ENCODE peak calls at places on chromosomes 12 and 14, in eight cellular contexts. O, C, P, M, I, N, B and V are unnamed samples.

GRCh38 chr12:121560392-121561021 is 20.3 kb downstream of the KDM2B start:
- DNase-seq in I (no peak), O (no peak), N (no peak), M (no peak), B (no peak), P (no peak), C (no peak), V (no peak)

GRCh38 chr12:108881953-108882352 is 2.1 kb downstream of the DAO start:
- DNase-seq in C (no peak), M (no peak), P (no peak), B (no peak), I (peak; percentile 19), O (no peak), N (peak; percentile 8), V (peak; percentile 25)

GRCh38 chr12:106285993-106286392 is 16.5 kb upstream of the TCP11L2 start:
- DNase-seq in M (no peak), N (no peak), P (no peak), C (no peak), B (no peak), O (no peak), I (no peak), V (no peak)

GRCh38 chr12:19130224-19131019 is 889 bp downstream of the PLEKHA5 start:
- DNase-seq in C (no peak), N (peak; percentile 54), O (peak; percentile 65), I (no peak), B (peak; percentile 40), M (peak; percentile 8), P (peak; percentile 67), V (no peak)

GRCh38 chr14:75711796-75712211 is 50.8 kb downstream of the TTLL5 start:
- DNase-seq in I (peak; percentile 93), C (peak; percentile 57), M (no peak), O (peak; percentile 81), B (no peak), P (peak; percentile 13), N (peak; percentile 97), V (peak; percentile 98)

GRCh38 chr12:121365416-121366062 is 13.3 kb upstream of the ANAPC5 start:
- DNase-seq in C (no peak), O (no peak), N (no peak), I (no peak), P (no peak), B (no peak), M (no peak), V (no peak)

GRCh38 chr12:15208140-15208539 is 13.1 kb downstream of the RERG start:
- DNase-seq in P (no peak), I (no peak), N (peak; percentile 7), O (no peak), B (no peak), M (no peak), C (no peak), V (no peak)

GRCh38 chr12:58148405-58148804 is 207.0 kb downstream of the ATP23 start:
- DNase-seq in I (peak; percentile 39), C (peak; percentile 53), O (no peak), N (peak; percentile 39), P (no peak), B (peak; percentile 47), M (no peak), V (peak; percentile 73)

GRCh38 chr12:92476844-92477243 is 225.9 kb upstream of the PLEKHG7 start:
- DNase-seq in M (no peak), P (no peak), N (no peak), O (no peak), B (no peak), I (no peak), C (no peak), V (no peak)

GRCh38 chr14:105072381-105072861 is 7.2 kb upstream of the GPR132 start:
- DNase-seq in O (no peak), C (no peak), I (no peak), N (no peak), B (no peak), M (no peak), P (no peak), V (no peak)

GRCh38 chr12:65761301-65761700 is 63.0 kb upstream of the HMGA2 start:
- DNase-seq in O (no peak), M (no peak), N (no peak), C (no peak), B (no peak), P (peak; percentile 49), I (no peak), V (no peak)

GRCh38 chr12:9090220-9090619 is 25.5 kb downstream of the A2M start:
- DNase-seq in P (no peak), I (no peak), B (no peak), N (no peak), M (no peak), C (no peak), O (no peak), V (no peak)

GRCh38 chr14:104687601-104688504 is 1.6 kb upstream of the INF2 start:
- DNase-seq in B (no peak), M (no peak), O (no peak), N (peak; percentile 87), C (no peak), I (no peak), P (peak; percentile 64), V (peak; percentile 44)

GRCh38 chr14:23061995-23062394 is 4.7 kb upstream of the CDH24 start:
- DNase-seq in I (peak; percentile 71), C (no peak), O (no peak), P (no peak), B (no peak), M (no peak), N (peak; percentile 96), V (peak; percentile 85)

GRCh38 chr14:61547186-61548121 is 147.9 kb upstream of the HIF1A start:
- DNase-seq in B (no peak), P (no peak), I (no peak), O (no peak), C (no peak), M (no peak), N (peak; percentile 87), V (no peak)

GRCh38 chr12:66775941-66776340 is 97.1 kb upstream of the GRIP1 start:
- DNase-seq in C (no peak), O (no peak), N (no peak), I (no peak), B (no peak), M (no peak), P (no peak), V (no peak)

GRCh38 chr12:93173178-93173957 is 204.4 kb upstream of the NUDT4 start:
- DNase-seq in M (no peak), P (no peak), N (peak; percentile 56), C (no peak), B (peak; percentile 29), O (no peak), I (no peak), V (no peak)

GRCh38 chr12:116910280-116910644 is 488 bp upstream of the FBXW8 start:
- DNase-seq in M (no peak), I (no peak), O (no peak), C (no peak), B (no peak), P (no peak), N (no peak), V (no peak)

GRCh38 chr12:10031318-10031717 is 836 bp downstream of the CLEC9A start:
- DNase-seq in I (no peak), B (peak; percentile 84), P (no peak), N (no peak), O (no peak), M (no peak), C (no peak), V (no peak)

GRCh38 chr12:16297521-16297920 is 20.0 kb upstream of the SLC15A5 start:
- DNase-seq in N (no peak), I (no peak), M (no peak), O (no peak), C (no peak), P (no peak), B (no peak), V (no peak)

GRCh38 chr14:85263916-85264315 is 266.0 kb upstream of the FLRT2 start:
- DNase-seq in O (no peak), P (no peak), M (no peak), N (no peak), B (no peak), I (no peak), C (no peak), V (no peak)

GRCh38 chr12:52949413-52950331 is 754 bp downstream of the KRT18 start:
- DNase-seq in P (peak; percentile 43), B (peak; percentile 73), M (peak; percentile 8), C (no peak), I (peak; percentile 88), N (peak; percentile 99), O (no peak), V (peak; percentile 94)

GRCh38 chr12:124819525-124819924 is 44.1 kb downstream of the SCARB1 start:
- DNase-seq in M (no peak), B (no peak), P (no peak), I (no peak), N (no peak), O (no peak), C (no peak), V (no peak)

GRCh38 chr12:68121143-68121542 is 38.4 kb downstream of the IFNG start:
- DNase-seq in N (no peak), P (no peak), O (no peak), C (no peak), I (no peak), B (no peak), M (no peak), V (no peak)

GRCh38 chr12:129001-129400 is 62.4 kb downstream of the IQSEC3 start:
- DNase-seq in N (no peak), P (no peak), O (no peak), B (no peak), C (no peak), M (no peak), I (no peak), V (no peak)